ENCODE peak calls at places on chromosomes 5 and 9, in seven cellular contexts. N is COLO829; L is COR-L47; H is RPMI8226; C is activated CD4-positive, alpha-beta T cell treated with anti-CD3 and anti-CD28 coated beads, Interleukin-2, amount 50 U/mL, for 48 hours; I is HFFc6; Q is ELR. W is an unnamed sample.

GRCh38 chr5:107364443-107365096 is 306.2 kb downstream of the EFNA5 start:
- DNase-seq in N (no peak), L (no peak), H (no peak), C (no peak), I (no peak), Q (no peak), W (no peak)

GRCh38 chr9:114590328-114590727 is 2.8 kb downstream of the ATP6V1G1 start:
- DNase-seq in N (no peak), L (no peak), H (no peak), C (no peak), I (no peak), Q (no peak), W (no peak)

GRCh38 chr5:59357421-59357977 is 536.0 kb downstream of the PDE4D start:
- DNase-seq in N (no peak), L (no peak), H (no peak), C (no peak), I (no peak), Q (no peak), W (no peak)

GRCh38 chr5:1445895-1446601 is 808 bp upstream of the SLC6A3 start:
- DNase-seq in N (no peak), L (no peak), H (no peak), C (no peak), I (no peak), Q (no peak), W (no peak)

GRCh38 chr5:140266471-140267200 is 36.3 kb downstream of the PFDN1 start:
- DNase-seq in N (no peak), L (no peak), H (peak), C (no peak), I (no peak), Q (no peak), W (no peak)

GRCh38 chr9:33007755-33008154 is 6.3 kb upstream of the APTX start:
- DNase-seq in N (no peak), L (no peak), H (no peak), C (no peak), I (no peak), Q (no peak), W (no peak)

GRCh38 chr9:70602364-70603019 is 188.0 kb upstream of the KLF9 start:
- DNase-seq in N (peak), L (peak), H (peak), C (peak), I (peak), Q (peak), W (no peak)

GRCh38 chr9:91417602-91418218 is 5.9 kb downstream of the NFIL3 start:
- DNase-seq in N (no peak), L (no peak), H (no peak), C (no peak), I (no peak), Q (no peak), W (no peak)

GRCh38 chr5:59062986-59063683 is 480.3 kb downstream of the RAB3C start:
- DNase-seq in N (peak), L (no peak), H (no peak), C (no peak), I (no peak), Q (no peak), W (no peak)

GRCh38 chr9:92496401-92496800 is 14.1 kb upstream of the ASPN start:
- DNase-seq in N (no peak), L (no peak), H (no peak), C (no peak), I (no peak), Q (no peak), W (no peak)

GRCh38 chr5:148963679-148964078 is 99.2 kb downstream of the SH3TC2 start:
- DNase-seq in N (no peak), L (no peak), H (peak), C (no peak), I (no peak), Q (no peak), W (no peak)

GRCh38 chr9:84519486-84519885 is 150.0 kb upstream of the NTRK2 start:
- DNase-seq in N (no peak), L (no peak), H (no peak), C (no peak), I (no peak), Q (no peak), W (no peak)

GRCh38 chr9:36742264-36742663 is 169.6 kb downstream of the MELK start:
- DNase-seq in N (no peak), L (no peak), H (peak), C (no peak), I (no peak), Q (no peak), W (no peak)

GRCh38 chr9:129887210-129888084 is 52.2 kb downstream of the USP20 start:
- DNase-seq in N (no peak), L (no peak), H (peak), C (peak), I (peak), Q (peak), W (no peak)

GRCh38 chr5:96957125-96958041 is 21.5 kb downstream of the LNPEP start:
- DNase-seq in N (no peak), L (no peak), H (no peak), C (peak), I (no peak), Q (no peak), W (no peak)

GRCh38 chr9:77981332-77981731 is 50.3 kb downstream of the GNAQ start:
- DNase-seq in N (no peak), L (no peak), H (no peak), C (peak), I (peak), Q (peak), W (no peak)

GRCh38 chr9:129235931-129236331 is 57.9 kb upstream of the IER5L start:
- DNase-seq in N (no peak), L (no peak), H (peak), C (peak), I (no peak), Q (no peak), W (no peak)

W was measured in central memory CD8-positive, alpha-beta T cell.